ENCODE peak calls at places on chromosomes 7 and 10, in nine cellular contexts. W is OCI-M1; L is activated CD4-positive, alpha-beta T cell treated with anti-CD3 and anti-CD28 coated beads for 36 hours; V is AG09319; D is EH; S is activated CD8-positive, alpha-beta T cell treated with anti-CD3 and anti-CD28 coated beads for 36 hours; C is NCI-H69; B is HCT116; A is stimulated activated CD8-positive, alpha-beta memory T cell treated with anti-CD3 and anti-CD28 coated beads, Interleukin-15, amount 100 ng/mL, for 1 hour. N is an unnamed sample.

GRCh38 chr7:92641921-92642511 is 51.8 kb upstream of the FAM133B start:
- DNase-seq in W (peak), L (peak), V (no peak), D (peak), S (peak), C (peak), B (no peak), A (no peak), N (no peak)

GRCh38 chr7:23941551-23941950 is 231.5 kb downstream of the STK31 start:
- DNase-seq in W (no peak), L (no peak), V (no peak), D (no peak), S (no peak), C (no peak), B (no peak), A (no peak), N (no peak)

GRCh38 chr7:2049111-2049781 is 183.5 kb downstream of the MAD1L1 start:
- DNase-seq in W (no peak), L (no peak), V (no peak), D (no peak), S (no peak), C (peak), B (no peak), A (no peak), N (no peak)

GRCh38 chr10:62614389-62615157 is 189.9 kb upstream of the ADO start:
- DNase-seq in W (no peak), L (peak), V (no peak), D (peak), S (peak), C (no peak), B (no peak), A (no peak), N (no peak)

GRCh38 chr10:7523656-7524055 is 112.8 kb upstream of the SFMBT2 start:
- DNase-seq in W (no peak), L (peak), V (no peak), D (no peak), S (no peak), C (no peak), B (no peak), A (no peak), N (no peak)

GRCh38 chr10:35643151-35643975 is 1.3 kb upstream of the FZD8 start:
- DNase-seq in W (peak), L (peak), V (no peak), D (peak), S (peak), C (peak), B (no peak), A (no peak), N (peak)

GRCh38 chr7:43537765-43538403 is 45.0 kb upstream of the STK17A start:
- DNase-seq in W (no peak), L (no peak), V (no peak), D (peak), S (no peak), C (no peak), B (no peak), A (no peak), N (no peak)

GRCh38 chr10:79088176-79088575 is 19.4 kb downstream of the ZMIZ1 start:
- DNase-seq in W (no peak), L (no peak), V (no peak), D (no peak), S (no peak), C (no peak), B (no peak), A (no peak), N (no peak)

GRCh38 chr7:50121269-50121668 is 28.2 kb upstream of the ZPBP start:
- DNase-seq in W (no peak), L (no peak), V (no peak), D (no peak), S (no peak), C (no peak), B (no peak), A (no peak), N (no peak)

GRCh38 chr10:101137271-101137670 is 6.2 kb downstream of the TLX1 start:
- DNase-seq in W (no peak), L (no peak), V (no peak), D (no peak), S (no peak), C (no peak), B (no peak), A (no peak), N (no peak)

GRCh38 chr7:2802504-2803341 is 41.4 kb downstream of the GNA12 start:
- DNase-seq in W (no peak), L (no peak), V (no peak), D (peak), S (no peak), C (peak), B (no peak), A (no peak), N (peak)

N was measured in A549.